ENCODE peak calls at places on chromosomes 7 and 10, in ten cellular contexts. C, P, D, N, A, R, B, X, T and U are unnamed samples. For H3K9me3, the result is how much of the 10 kb centered on the place peaks cover.

GRCh38 chr10:43225787-43226153 is 41.1 kb downstream of the RASGEF1A start:
- DNase-seq in T (peak), A (peak), D (no peak), R (peak), P (no peak), B (no peak), C (peak), X (no peak), N (no peak), U (peak)

GRCh38 chr7:95526128-95526738 is 40.5 kb downstream of the ASB4 start:
- DNase-seq in C (no peak), D (no peak), R (no peak), A (no peak), N (no peak), T (no peak), X (no peak), P (no peak), B (peak), U (no peak)

GRCh38 chr7:150753826-150754603 is 16.8 kb downstream of the GIMAP5 start:
- DNase-seq in P (no peak), A (peak), D (peak), C (no peak), B (no peak), N (no peak), X (no peak), R (peak), T (no peak), U (no peak)

GRCh38 chr10:60460058-60460457 is 70.4 kb upstream of the ANK3 start:
- DNase-seq in C (no peak), B (no peak), N (no peak), A (peak), D (no peak), X (no peak), R (no peak), P (no peak), T (no peak), U (no peak)

GRCh38 chr10:22486431-22486830 is 141.1 kb downstream of the SPAG6 start:
- DNase-seq in T (no peak), P (no peak), N (no peak), R (no peak), D (no peak), X (no peak), A (no peak), C (no peak), B (no peak), U (no peak)

GRCh38 chr7:29839302-29839701 is 33.0 kb downstream of the WIPF3 start:
- DNase-seq in T (no peak), P (peak), A (peak), N (peak), D (no peak), C (peak), B (no peak), X (peak), R (no peak), U (peak)

GRCh38 chr7:65434307-65434706 is 60.7 kb downstream of the ZNF92 start:
- DNase-seq in D (no peak), T (no peak), B (no peak), X (no peak), A (no peak), P (no peak), R (no peak), N (no peak), C (no peak), U (no peak)

GRCh38 chr10:100506596-100507356 is 12.9 kb downstream of the SEC31B start:
- DNase-seq in A (no peak), D (no peak), X (no peak), B (no peak), T (no peak), C (no peak), R (no peak), P (peak), N (no peak), U (peak)

GRCh38 chr10:114031113-114031512 is 12.6 kb upstream of the ADRB1 start:
- DNase-seq in D (no peak), P (no peak), A (no peak), C (no peak), R (no peak), B (no peak), X (no peak), T (no peak), N (no peak), U (no peak)

GRCh38 chr7:114086906-114087651 is 168.3 kb upstream of the PPP1R3A start:
- DNase-seq in T (no peak), D (peak), R (peak), P (peak), X (peak), N (no peak), B (peak), C (peak), A (peak), U (peak)

GRCh38 chr10:113313048-113313611 is 239.7 kb upstream of the HABP2 start:
- DNase-seq in T (no peak), A (no peak), N (no peak), R (peak), D (no peak), C (no peak), X (no peak), P (no peak), B (no peak), U (no peak)

GRCh38 chr7:156582591-156583123 is 57.9 kb upstream of the RNF32 start:
- DNase-seq in T (no peak), B (no peak), A (no peak), C (no peak), P (no peak), D (no peak), N (no peak), R (no peak), X (no peak), U (no peak)

GRCh38 chr10:80133221-80133620 is 691 bp downstream of the PLAC9 start:
- DNase-seq in C (no peak), N (peak), X (peak), D (no peak), A (no peak), R (no peak), B (no peak), P (no peak), T (no peak), U (peak)

GRCh38 chr10:117306674-117307073 is 65.8 kb downstream of the SLC18A2 start:
- DNase-seq in N (no peak), T (no peak), R (no peak), X (no peak), C (no peak), D (no peak), B (no peak), P (no peak), A (no peak), U (no peak)

GRCh38 chr10:28326516-28327493 is 23.9 kb upstream of the MPP7 start:
- DNase-seq in R (peak), C (no peak), T (no peak), D (peak), P (peak), X (peak), B (peak), N (peak), A (peak), U (no peak)

GRCh38 chr10:113316506-113316905 is 236.3 kb upstream of the HABP2 start:
- DNase-seq in T (no peak), P (no peak), A (no peak), D (no peak), R (peak), B (no peak), X (no peak), N (no peak), C (no peak), U (no peak)

GRCh38 chr7:104225441-104225840 is 17.6 kb upstream of the ORC5 start:
- DNase-seq in T (no peak), D (no peak), P (no peak), B (no peak), N (no peak), A (no peak), R (peak), C (no peak), X (no peak), U (no peak)

GRCh38 chr7:127582361-127582760 is 3.0 kb downstream of the GCC1 start:
- DNase-seq in T (no peak), A (peak), B (no peak), D (no peak), C (no peak), X (peak), R (no peak), N (peak), P (no peak), U (no peak)

GRCh38 chr7:99109108-99110051 is 34.5 kb downstream of the SMURF1 start:
- DNase-seq in D (peak), R (peak), N (peak), T (peak), B (no peak), A (no peak), X (peak), C (peak), P (peak), U (no peak)

GRCh38 chr10:71210031-71210871 is 2.1 kb upstream of the UNC5B start:
- DNase-seq in P (no peak), B (no peak), A (no peak), N (no peak), D (no peak), T (no peak), R (no peak), X (no peak), C (no peak), U (no peak)

GRCh38 chr10:119303886-119304285 is 96.5 kb downstream of the GRK5 start:
- DNase-seq in A (peak), X (peak), P (no peak), B (peak), N (no peak), R (no peak), D (no peak), T (no peak), C (peak), U (no peak)

GRCh38 chr10:95275726-95276366 is 15.0 kb downstream of the PDLIM1 start:
- DNase-seq in A (no peak), D (peak), X (no peak), T (no peak), N (no peak), C (no peak), P (peak), B (no peak), R (no peak), U (no peak)

GRCh38 chr10:24382596-24382978 is 173.6 kb downstream of the KIAA1217 start:
- DNase-seq in X (no peak), C (no peak), T (no peak), N (no peak), R (no peak), A (no peak), B (no peak), P (no peak), D (no peak), U (no peak)

GRCh38 chr7:101950450-101951119 is 133.2 kb downstream of the CUX1 start:
- DNase-seq in R (no peak), T (no peak), P (peak), X (no peak), N (no peak), B (peak), C (no peak), D (peak), A (no peak), U (peak)

GRCh38 chr10:28250782-28251181 is 52.1 kb downstream of the MPP7 start:
- DNase-seq in D (peak), A (no peak), T (no peak), B (peak), X (no peak), N (no peak), P (peak), C (no peak), R (no peak), U (peak)

GRCh38 chr10:103125323-103126267 is 67.5 kb downstream of the NT5C2 start:
- DNase-seq in A (no peak), N (no peak), X (no peak), C (no peak), P (peak), R (peak), D (peak), T (no peak), B (no peak), U (no peak)

GRCh38 chr7:112022128-112022527 is 184.1 kb downstream of the DOCK4 start:
- DNase-seq in D (no peak), B (peak), P (peak), A (no peak), N (no peak), R (no peak), C (no peak), T (no peak), X (no peak), U (no peak)

GRCh38 chr10:104130041-104130440 is 8.1 kb downstream of the SFR1 start:
- DNase-seq in R (no peak), X (no peak), C (no peak), B (no peak), P (no peak), A (no peak), N (no peak), D (peak), T (no peak), U (no peak)

GRCh38 chr7:35035511-35035921 is 1.8 kb downstream of the DPY19L1 start:
- DNase-seq in T (peak), X (no peak), A (peak), B (peak), N (no peak), D (peak), R (peak), C (peak), P (peak), U (no peak)

GRCh38 chr7:22559829-22560489 is 60.0 kb upstream of the STEAP1B start:
- DNase-seq in A (peak), X (peak), T (peak), C (peak), D (peak), B (peak), P (peak), R (peak), N (peak), U (peak)

GRCh38 chr10:103645141-103646054 is 151.9 kb downstream of the NEURL1 start:
- DNase-seq in P (peak), C (no peak), A (peak), T (no peak), R (no peak), N (peak), D (peak), B (peak), X (peak), U (peak)

GRCh38 chr7:79157281-79157680 is 296.2 kb downstream of the MAGI2 start:
- DNase-seq in B (no peak), D (no peak), R (no peak), C (no peak), A (no peak), T (no peak), X (no peak), N (no peak), P (peak), U (no peak)

GRCh38 chr7:27142562-27143021 is 889 bp downstream of the HOXA5 start:
- DNase-seq in A (no peak), N (no peak), X (peak), C (no peak), T (no peak), P (no peak), R (no peak), D (no peak), B (no peak), U (no peak)

GRCh38 chr10:69515699-69516547 is 57.3 kb downstream of the NEUROG3 start:
- DNase-seq in X (no peak), R (peak), P (peak), B (peak), T (peak), N (peak), D (peak), C (peak), A (peak), U (peak)

DNA sequence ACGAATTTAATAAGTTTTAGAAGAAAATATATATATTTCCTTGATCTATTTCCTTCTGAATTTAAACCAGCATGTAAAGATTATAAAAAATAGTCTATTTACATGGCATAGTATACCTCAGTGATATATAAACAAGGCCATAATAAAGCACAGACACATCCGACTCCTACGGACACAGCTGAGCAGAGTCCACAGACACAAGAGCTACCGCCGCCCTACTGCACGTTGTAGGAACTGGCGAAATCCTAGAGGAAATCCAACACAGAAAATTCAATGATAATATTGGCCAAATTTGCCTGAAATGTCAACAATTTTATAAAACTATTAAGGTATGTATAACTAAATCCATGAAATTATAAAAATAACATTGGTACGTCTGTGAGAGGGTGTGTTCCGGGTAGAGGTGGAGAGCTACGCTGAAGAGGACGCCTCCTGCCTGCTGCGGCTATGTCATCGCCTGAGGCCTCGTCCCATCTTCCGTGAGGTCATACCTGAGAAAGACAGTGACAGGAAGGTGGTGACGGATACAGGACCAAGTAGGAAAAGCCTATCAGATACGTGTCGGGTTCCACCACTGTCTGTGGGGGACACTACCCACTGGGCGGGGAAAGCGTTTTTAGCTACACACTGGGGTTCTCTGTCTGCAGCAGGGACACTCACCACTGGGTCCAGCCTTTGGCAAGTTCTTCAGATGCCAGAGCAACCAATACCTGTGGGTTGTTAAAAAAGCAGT is 29.3 kb upstream of the NCAPG2 start:
- DNase-seq in P (no peak), R (no peak), A (no peak), B (no peak), C (no peak), T (no peak), D (no peak), N (no peak), X (no peak), U (no peak)
- TF ChIP-seq CTCF in P (no peak), R (no peak), A (no peak), B (no peak), C (no peak), T (no peak), D (no peak), N (no peak), X (no peak), U (peak)

GRCh38 chr7:117862378-117862777 is 10.9 kb downstream of the CTTNBP2 start:
- DNase-seq in T (no peak), X (no peak), D (no peak), R (no peak), A (no peak), N (no peak), P (no peak), C (no peak), B (peak), U (no peak)
- H3K27ac ChIP-seq in T (no peak), X (no peak), D (no peak), R (no peak), A (no peak), N (no peak), P (no peak), C (no peak), B (peak), U (no peak)

GRCh38 chr7:64313740-64314491 is at the start of gene ZNF736:
- DNase-seq in T (peak), D (peak), P (peak), A (peak), B (no peak), X (peak), R (peak), N (peak), C (peak), U (peak)
- H3K9me3 ChIP-seq in T (under half), D (under half), P (under half), A (under half), B (under half), X (under half), R (under half), N (under half), C (under half), U (under half)

GRCh38 chr7:143286522-143286890 is 1.6 kb upstream of the CASP2 start:
- DNase-seq in N (no peak), C (no peak), R (no peak), P (no peak), D (no peak), B (no peak), T (no peak), X (no peak), A (no peak), U (no peak)

GRCh38 chr7:143288836-143289235 is 685 bp downstream of the CASP2 start:
- DNase-seq in X (no peak), R (peak), N (no peak), C (no peak), B (no peak), A (no peak), D (peak), P (peak), T (no peak), U (peak)

GRCh38 chr7:143287321-143287934 is 723 bp upstream of the CASP2 start:
- DNase-seq in N (no peak), T (no peak), D (no peak), X (no peak), B (no peak), A (no peak), R (no peak), P (no peak), C (no peak), U (no peak)

GRCh38 chr7:143289421-143289820 is 1.3 kb downstream of the CASP2 start:
- DNase-seq in P (peak), D (no peak), R (no peak), B (no peak), T (no peak), N (no peak), A (no peak), X (no peak), C (no peak), U (peak)

GRCh38 chr7:143287935-143288826 is at the start of gene CASP2:
- DNase-seq in C (peak), T (peak), R (peak), P (peak), N (peak), D (peak), X (peak), B (peak), A (peak), U (peak)
- TF ChIP-seq CTCF in C (no peak), T (peak), R (no peak), P (peak), N (peak), D (peak), X (peak), B (peak), A (peak), U (peak)

GRCh38 chr7:20222219-20222828 is 5.1 kb upstream of the MACC1 start:
- DNase-seq in B (no peak), A (no peak), C (no peak), D (no peak), N (no peak), R (no peak), T (no peak), X (no peak), P (no peak), U (no peak)
- H3K27ac ChIP-seq in B (no peak), A (no peak), C (no peak), D (no peak), N (no peak), R (no peak), T (no peak), X (no peak), P (no peak), U (no peak)

GRCh38 chr7:155182406-155182970 is 112.4 kb downstream of the HTR5A start:
- DNase-seq in A (no peak), R (no peak), P (no peak), T (no peak), X (no peak), B (no peak), N (no peak), C (no peak), D (no peak), U (no peak)
- H3K9me3 ChIP-seq in A (under half), R (under half), P (under half), T (under half), X (under half), B (under half), N (under half), C (under half), D (under half), U (under half)

GRCh38 chr7:140601566-140602174 is 38.9 kb downstream of the DENND2A start:
- DNase-seq in T (no peak), D (no peak), B (no peak), A (no peak), X (no peak), C (no peak), P (no peak), N (peak), R (no peak), U (no peak)

GRCh38 chr7:140604760-140605159 is 35.9 kb downstream of the DENND2A start:
- DNase-seq in X (no peak), T (no peak), A (no peak), C (no peak), P (peak), R (no peak), B (no peak), D (no peak), N (no peak), U (no peak)

GRCh38 chr7:140604076-140604475 is 36.5 kb downstream of the DENND2A start:
- DNase-seq in D (no peak), P (no peak), B (no peak), R (no peak), X (no peak), C (no peak), T (no peak), N (no peak), A (no peak), U (no peak)

GRCh38 chr7:140607441-140607989 is 33.1 kb downstream of the DENND2A start:
- DNase-seq in C (no peak), D (no peak), R (no peak), B (peak), A (peak), P (peak), X (peak), N (peak), T (no peak), U (no peak)

GRCh38 chr7:140605337-140605736 is 35.3 kb downstream of the DENND2A start:
- DNase-seq in P (peak), X (no peak), T (no peak), N (no peak), D (no peak), R (no peak), B (no peak), C (no peak), A (no peak), U (peak)
- TF ChIP-seq CTCF in P (peak), X (no peak), T (no peak), N (no peak), D (no peak), R (no peak), B (no peak), C (no peak), A (no peak), U (no peak)

GRCh38 chr10:87868277-87868676 is 4.9 kb downstream of the PTEN start:
- DNase-seq in T (no peak), C (no peak), D (peak), X (no peak), P (no peak), A (no peak), N (no peak), B (no peak), R (no peak), U (peak)
- H3K27ac ChIP-seq in T (no peak), C (no peak), D (no peak), X (peak), P (no peak), A (no peak), N (peak), B (peak), R (no peak), U (peak)

GRCh38 chr10:85859859-85860258 is 506.7 kb downstream of the GRID1 start:
- DNase-seq in D (no peak), N (no peak), B (no peak), X (no peak), A (no peak), P (no peak), R (no peak), T (no peak), C (no peak), U (no peak)
- H3K9me3 ChIP-seq in D (under half), N (under half), B (under half), X (under half), A (under half), P (half or more), R (under half), T (under half), C (under half), U (under half)